ENCODE peak calls at places on chromosomes 3 and 15, in five cellular contexts. One of them, this sample, is unnamed.
A peak's percentile ranks its signal among the peaks of the same experiment; 100 is the strongest.

GRCh38 chr15:38069506-38069905 is 135.1 kb downstream of the TMCO5A start:
- DNase-seq in AG10803: peak; percentile 83
- DNase-seq in stimulated activated CD4-positive, alpha-beta T cell treated with anti-CD3 and anti-CD28 coated beads, Interleukin-1b, Interleukin-23, amount 100 ng/mL, for 4 hours: no peak
- DNase-seq in COR-L47: no peak
- DNase-seq in activated CD4-positive, alpha-beta T cell treated with anti-CD3 and anti-CD28 coated beads, Interleukin-2, amount 50 U/mL, for 1 hour: no peak
- DNase-seq in this sample: no peak

GRCh38 chr3:166110102-166110501 is 272.9 kb upstream of the BCHE start:
- DNase-seq in AG10803: no peak
- DNase-seq in stimulated activated CD4-positive, alpha-beta T cell treated with anti-CD3 and anti-CD28 coated beads, Interleukin-1b, Interleukin-23, amount 100 ng/mL, for 4 hours: no peak
- DNase-seq in activated CD4-positive, alpha-beta T cell treated with anti-CD3 and anti-CD28 coated beads, Interleukin-2, amount 50 U/mL, for 1 hour: no peak
- DNase-seq in COR-L47: no peak
- DNase-seq in this sample: no peak

GRCh38 chr3:58052373-58053273 is 44.4 kb downstream of the FLNB start:
- DNase-seq in stimulated activated CD4-positive, alpha-beta T cell treated with anti-CD3 and anti-CD28 coated beads, Interleukin-1b, Interleukin-23, amount 100 ng/mL, for 4 hours: no peak
- DNase-seq in activated CD4-positive, alpha-beta T cell treated with anti-CD3 and anti-CD28 coated beads, Interleukin-2, amount 50 U/mL, for 1 hour: no peak
- DNase-seq in COR-L47: no peak
- DNase-seq in AG10803: peak; percentile 94
- DNase-seq in this sample: no peak

GRCh38 chr3:4950948-4951347 is 28.3 kb upstream of the BHLHE40 start:
- DNase-seq in stimulated activated CD4-positive, alpha-beta T cell treated with anti-CD3 and anti-CD28 coated beads, Interleukin-1b, Interleukin-23, amount 100 ng/mL, for 4 hours: no peak
- DNase-seq in activated CD4-positive, alpha-beta T cell treated with anti-CD3 and anti-CD28 coated beads, Interleukin-2, amount 50 U/mL, for 1 hour: no peak
- DNase-seq in AG10803: no peak
- DNase-seq in COR-L47: no peak
- DNase-seq in this sample: no peak

GRCh38 chr15:70376031-70376928 is 278.6 kb upstream of the TLE3 start:
- DNase-seq in stimulated activated CD4-positive, alpha-beta T cell treated with anti-CD3 and anti-CD28 coated beads, Interleukin-1b, Interleukin-23, amount 100 ng/mL, for 4 hours: no peak
- DNase-seq in COR-L47: no peak
- DNase-seq in activated CD4-positive, alpha-beta T cell treated with anti-CD3 and anti-CD28 coated beads, Interleukin-2, amount 50 U/mL, for 1 hour: no peak
- DNase-seq in AG10803: no peak
- DNase-seq in this sample: no peak

GRCh38 chr3:25910997-25911396 is 121.1 kb downstream of the OXSM start:
- DNase-seq in AG10803: no peak
- DNase-seq in stimulated activated CD4-positive, alpha-beta T cell treated with anti-CD3 and anti-CD28 coated beads, Interleukin-1b, Interleukin-23, amount 100 ng/mL, for 4 hours: peak; percentile 27
- DNase-seq in activated CD4-positive, alpha-beta T cell treated with anti-CD3 and anti-CD28 coated beads, Interleukin-2, amount 50 U/mL, for 1 hour: peak; percentile 36
- DNase-seq in COR-L47: no peak
- DNase-seq in this sample: no peak

GRCh38 chr15:51652084-51652668 is 29.1 kb upstream of the SCG3 start:
- DNase-seq in activated CD4-positive, alpha-beta T cell treated with anti-CD3 and anti-CD28 coated beads, Interleukin-2, amount 50 U/mL, for 1 hour: no peak
- DNase-seq in AG10803: no peak
- DNase-seq in stimulated activated CD4-positive, alpha-beta T cell treated with anti-CD3 and anti-CD28 coated beads, Interleukin-1b, Interleukin-23, amount 100 ng/mL, for 4 hours: no peak
- DNase-seq in COR-L47: no peak
- DNase-seq in this sample: no peak

GRCh38 chr3:45582407-45582806 is 12.1 kb upstream of the LIMD1 start:
- DNase-seq in activated CD4-positive, alpha-beta T cell treated with anti-CD3 and anti-CD28 coated beads, Interleukin-2, amount 50 U/mL, for 1 hour: no peak
- DNase-seq in stimulated activated CD4-positive, alpha-beta T cell treated with anti-CD3 and anti-CD28 coated beads, Interleukin-1b, Interleukin-23, amount 100 ng/mL, for 4 hours: no peak
- DNase-seq in AG10803: peak; percentile 81
- DNase-seq in COR-L47: no peak
- DNase-seq in this sample: no peak

GRCh38 chr15:32669870-32670623 is 28.5 kb downstream of the SCG5 start:
- DNase-seq in stimulated activated CD4-positive, alpha-beta T cell treated with anti-CD3 and anti-CD28 coated beads, Interleukin-1b, Interleukin-23, amount 100 ng/mL, for 4 hours: no peak
- DNase-seq in COR-L47: no peak
- DNase-seq in AG10803: peak; percentile 94
- DNase-seq in activated CD4-positive, alpha-beta T cell treated with anti-CD3 and anti-CD28 coated beads, Interleukin-2, amount 50 U/mL, for 1 hour: no peak
- DNase-seq in this sample: no peak

GRCh38 chr3:195095035-195095703 is 175.8 kb downstream of the XXYLT1 start:
- DNase-seq in stimulated activated CD4-positive, alpha-beta T cell treated with anti-CD3 and anti-CD28 coated beads, Interleukin-1b, Interleukin-23, amount 100 ng/mL, for 4 hours: no peak
- DNase-seq in AG10803: no peak
- DNase-seq in activated CD4-positive, alpha-beta T cell treated with anti-CD3 and anti-CD28 coated beads, Interleukin-2, amount 50 U/mL, for 1 hour: no peak
- DNase-seq in COR-L47: no peak
- DNase-seq in this sample: peak; percentile 32

GRCh38 chr3:27431116-27431515 is 53.1 kb downstream of the SLC4A7 start:
- DNase-seq in COR-L47: no peak
- DNase-seq in stimulated activated CD4-positive, alpha-beta T cell treated with anti-CD3 and anti-CD28 coated beads, Interleukin-1b, Interleukin-23, amount 100 ng/mL, for 4 hours: no peak
- DNase-seq in activated CD4-positive, alpha-beta T cell treated with anti-CD3 and anti-CD28 coated beads, Interleukin-2, amount 50 U/mL, for 1 hour: no peak
- DNase-seq in AG10803: peak; percentile 99
- DNase-seq in this sample: no peak

GRCh38 chr15:38217181-38217580 is 35.5 kb upstream of the SPRED1 start:
- DNase-seq in stimulated activated CD4-positive, alpha-beta T cell treated with anti-CD3 and anti-CD28 coated beads, Interleukin-1b, Interleukin-23, amount 100 ng/mL, for 4 hours: no peak
- DNase-seq in AG10803: peak; percentile 45
- DNase-seq in activated CD4-positive, alpha-beta T cell treated with anti-CD3 and anti-CD28 coated beads, Interleukin-2, amount 50 U/mL, for 1 hour: no peak
- DNase-seq in COR-L47: no peak
- DNase-seq in this sample: no peak

GRCh38 chr3:138440137-138440536 is 5.7 kb downstream of the ESYT3 start:
- DNase-seq in COR-L47: no peak
- DNase-seq in AG10803: peak; percentile 71
- DNase-seq in stimulated activated CD4-positive, alpha-beta T cell treated with anti-CD3 and anti-CD28 coated beads, Interleukin-1b, Interleukin-23, amount 100 ng/mL, for 4 hours: no peak
- DNase-seq in activated CD4-positive, alpha-beta T cell treated with anti-CD3 and anti-CD28 coated beads, Interleukin-2, amount 50 U/mL, for 1 hour: no peak
- DNase-seq in this sample: no peak

GRCh38 chr15:70121656-70122297 is 24.1 kb upstream of the TLE3 start:
- DNase-seq in stimulated activated CD4-positive, alpha-beta T cell treated with anti-CD3 and anti-CD28 coated beads, Interleukin-1b, Interleukin-23, amount 100 ng/mL, for 4 hours: no peak
- DNase-seq in activated CD4-positive, alpha-beta T cell treated with anti-CD3 and anti-CD28 coated beads, Interleukin-2, amount 50 U/mL, for 1 hour: no peak
- DNase-seq in COR-L47: no peak
- DNase-seq in AG10803: peak; percentile 85
- DNase-seq in this sample: no peak

GRCh38 chr3:127448161-127448561 is 142.4 kb downstream of the TPRA1 start:
- DNase-seq in AG10803: peak; percentile 5
- DNase-seq in activated CD4-positive, alpha-beta T cell treated with anti-CD3 and anti-CD28 coated beads, Interleukin-2, amount 50 U/mL, for 1 hour: no peak
- DNase-seq in COR-L47: peak; percentile 84
- DNase-seq in stimulated activated CD4-positive, alpha-beta T cell treated with anti-CD3 and anti-CD28 coated beads, Interleukin-1b, Interleukin-23, amount 100 ng/mL, for 4 hours: no peak
- DNase-seq in this sample: no peak

GRCh38 chr3:75329713-75330112 is 334.4 kb upstream of the FRG2C start:
- DNase-seq in COR-L47: no peak
- DNase-seq in stimulated activated CD4-positive, alpha-beta T cell treated with anti-CD3 and anti-CD28 coated beads, Interleukin-1b, Interleukin-23, amount 100 ng/mL, for 4 hours: no peak
- DNase-seq in AG10803: no peak
- DNase-seq in activated CD4-positive, alpha-beta T cell treated with anti-CD3 and anti-CD28 coated beads, Interleukin-2, amount 50 U/mL, for 1 hour: no peak
- DNase-seq in this sample: no peak

GRCh38 chr3:60423556-60423955 is 827.7 kb downstream of the FHIT start:
- DNase-seq in activated CD4-positive, alpha-beta T cell treated with anti-CD3 and anti-CD28 coated beads, Interleukin-2, amount 50 U/mL, for 1 hour: no peak
- DNase-seq in COR-L47: no peak
- DNase-seq in AG10803: no peak
- DNase-seq in stimulated activated CD4-positive, alpha-beta T cell treated with anti-CD3 and anti-CD28 coated beads, Interleukin-1b, Interleukin-23, amount 100 ng/mL, for 4 hours: no peak
- DNase-seq in this sample: no peak

GRCh38 chr3:125185758-125186245 is 26.7 kb downstream of the SLC12A8 start:
- DNase-seq in stimulated activated CD4-positive, alpha-beta T cell treated with anti-CD3 and anti-CD28 coated beads, Interleukin-1b, Interleukin-23, amount 100 ng/mL, for 4 hours: no peak
- DNase-seq in activated CD4-positive, alpha-beta T cell treated with anti-CD3 and anti-CD28 coated beads, Interleukin-2, amount 50 U/mL, for 1 hour: no peak
- DNase-seq in AG10803: no peak
- DNase-seq in COR-L47: no peak
- DNase-seq in this sample: no peak

GRCh38 chr15:30872341-30872748 is 31.4 kb upstream of the FAN1 start:
- DNase-seq in activated CD4-positive, alpha-beta T cell treated with anti-CD3 and anti-CD28 coated beads, Interleukin-2, amount 50 U/mL, for 1 hour: no peak
- DNase-seq in AG10803: no peak
- DNase-seq in stimulated activated CD4-positive, alpha-beta T cell treated with anti-CD3 and anti-CD28 coated beads, Interleukin-1b, Interleukin-23, amount 100 ng/mL, for 4 hours: no peak
- DNase-seq in COR-L47: no peak
- DNase-seq in this sample: no peak

GRCh38 chr15:74011610-74012009 is 17.1 kb downstream of the PML start:
- DNase-seq in stimulated activated CD4-positive, alpha-beta T cell treated with anti-CD3 and anti-CD28 coated beads, Interleukin-1b, Interleukin-23, amount 100 ng/mL, for 4 hours: no peak
- DNase-seq in AG10803: peak; percentile 42
- DNase-seq in activated CD4-positive, alpha-beta T cell treated with anti-CD3 and anti-CD28 coated beads, Interleukin-2, amount 50 U/mL, for 1 hour: no peak
- DNase-seq in COR-L47: no peak
- DNase-seq in this sample: no peak

GRCh38 chr3:112043621-112044201 is 9.2 kb downstream of the TMPRSS7 start:
- DNase-seq in COR-L47: peak; percentile 95
- DNase-seq in activated CD4-positive, alpha-beta T cell treated with anti-CD3 and anti-CD28 coated beads, Interleukin-2, amount 50 U/mL, for 1 hour: peak; percentile 24
- DNase-seq in stimulated activated CD4-positive, alpha-beta T cell treated with anti-CD3 and anti-CD28 coated beads, Interleukin-1b, Interleukin-23, amount 100 ng/mL, for 4 hours: peak; percentile 29
- DNase-seq in AG10803: peak; percentile 76
- DNase-seq in this sample: peak; percentile 20

GRCh38 chr3:63051920-63052319 is 176.7 kb upstream of the CADPS start:
- DNase-seq in activated CD4-positive, alpha-beta T cell treated with anti-CD3 and anti-CD28 coated beads, Interleukin-2, amount 50 U/mL, for 1 hour: no peak
- DNase-seq in AG10803: peak; percentile 78
- DNase-seq in stimulated activated CD4-positive, alpha-beta T cell treated with anti-CD3 and anti-CD28 coated beads, Interleukin-1b, Interleukin-23, amount 100 ng/mL, for 4 hours: no peak
- DNase-seq in COR-L47: no peak
- DNase-seq in this sample: no peak

GRCh38 chr3:10542518-10542917 is 37.1 kb upstream of the ATP2B2 start:
- DNase-seq in stimulated activated CD4-positive, alpha-beta T cell treated with anti-CD3 and anti-CD28 coated beads, Interleukin-1b, Interleukin-23, amount 100 ng/mL, for 4 hours: no peak
- DNase-seq in activated CD4-positive, alpha-beta T cell treated with anti-CD3 and anti-CD28 coated beads, Interleukin-2, amount 50 U/mL, for 1 hour: no peak
- DNase-seq in COR-L47: no peak
- DNase-seq in AG10803: no peak
- DNase-seq in this sample: no peak

GRCh38 chr3:106458952-106459351 is 590.1 kb upstream of the CBLB start:
- DNase-seq in AG10803: no peak
- DNase-seq in stimulated activated CD4-positive, alpha-beta T cell treated with anti-CD3 and anti-CD28 coated beads, Interleukin-1b, Interleukin-23, amount 100 ng/mL, for 4 hours: no peak
- DNase-seq in COR-L47: no peak
- DNase-seq in activated CD4-positive, alpha-beta T cell treated with anti-CD3 and anti-CD28 coated beads, Interleukin-2, amount 50 U/mL, for 1 hour: no peak
- DNase-seq in this sample: no peak

GRCh38 chr3:94869059-94869547 is 806.2 kb downstream of the NSUN3 start:
- DNase-seq in activated CD4-positive, alpha-beta T cell treated with anti-CD3 and anti-CD28 coated beads, Interleukin-2, amount 50 U/mL, for 1 hour: no peak
- DNase-seq in stimulated activated CD4-positive, alpha-beta T cell treated with anti-CD3 and anti-CD28 coated beads, Interleukin-1b, Interleukin-23, amount 100 ng/mL, for 4 hours: no peak
- DNase-seq in COR-L47: no peak
- DNase-seq in AG10803: no peak
- DNase-seq in this sample: no peak